ENCODE peak calls at places on chromosomes 5 and 9, in seven cellular contexts. One of them, this sample, is unnamed.

GRCh38 chr5:1268666-1269065 is 26.2 kb downstream of the TERT start:
- DNase-seq in suprapubic skin: no peak
- DNase-seq in WERI-Rb-1: no peak
- DNase-seq in lung: no peak
- DNase-seq in GM23248: no peak
- DNase-seq in neuronal stem cell: no peak
- DNase-seq in iPS DF 6.9: no peak
- DNase-seq in this sample: no peak

GRCh38 chr5:74550927-74551326 is 89.6 kb downstream of the ENC1 start:
- DNase-seq in suprapubic skin: no peak
- DNase-seq in WERI-Rb-1: no peak
- DNase-seq in lung: no peak
- DNase-seq in GM23248: no peak
- DNase-seq in neuronal stem cell: no peak
- DNase-seq in iPS DF 6.9: no peak
- DNase-seq in this sample: no peak

GRCh38 chr5:172504736-172505402 is 50.5 kb upstream of the SH3PXD2B start:
- DNase-seq in suprapubic skin: peak; percentile 65
- DNase-seq in WERI-Rb-1: peak; percentile 3
- DNase-seq in lung: peak; percentile 28
- DNase-seq in GM23248: no peak
- DNase-seq in neuronal stem cell: no peak
- DNase-seq in iPS DF 6.9: no peak
- DNase-seq in this sample: no peak

GRCh38 chr5:61303348-61303747 is 28.7 kb upstream of the ZSWIM6 start:
- DNase-seq in suprapubic skin: no peak
- DNase-seq in WERI-Rb-1: no peak
- DNase-seq in lung: no peak
- DNase-seq in GM23248: no peak
- DNase-seq in neuronal stem cell: no peak
- DNase-seq in iPS DF 6.9: no peak
- DNase-seq in this sample: no peak

GRCh38 chr9:8074645-8075044 is 275.1 kb upstream of the DMAC1 start:
- DNase-seq in suprapubic skin: no peak
- DNase-seq in WERI-Rb-1: no peak
- DNase-seq in lung: no peak
- DNase-seq in GM23248: no peak
- DNase-seq in neuronal stem cell: no peak
- DNase-seq in iPS DF 6.9: no peak
- DNase-seq in this sample: no peak

GRCh38 chr9:21153688-21154608 is 12.3 kb upstream of the IFNW1 start:
- DNase-seq in suprapubic skin: no peak
- DNase-seq in WERI-Rb-1: peak; percentile 7
- DNase-seq in lung: no peak
- DNase-seq in GM23248: peak; percentile 39
- DNase-seq in neuronal stem cell: peak; percentile 12
- DNase-seq in iPS DF 6.9: peak; percentile 27
- DNase-seq in this sample: no peak

GRCh38 chr9:84397822-84398221 is 57.3 kb upstream of the SLC28A3 start:
- DNase-seq in suprapubic skin: no peak
- DNase-seq in WERI-Rb-1: no peak
- DNase-seq in lung: no peak
- DNase-seq in GM23248: peak; percentile 85
- DNase-seq in neuronal stem cell: no peak
- DNase-seq in iPS DF 6.9: no peak
- DNase-seq in this sample: no peak

GRCh38 chr5:54013556-54014157 is 296.7 kb downstream of the ARL15 start:
- DNase-seq in suprapubic skin: no peak
- DNase-seq in WERI-Rb-1: no peak
- DNase-seq in lung: no peak
- DNase-seq in GM23248: peak; percentile 95
- DNase-seq in neuronal stem cell: no peak
- DNase-seq in iPS DF 6.9: no peak
- DNase-seq in this sample: no peak

GRCh38 chr5:107671742-107672211 is 1.0 kb upstream of the EFNA5 start:
- DNase-seq in suprapubic skin: no peak
- DNase-seq in WERI-Rb-1: peak; percentile 32
- DNase-seq in lung: no peak
- DNase-seq in GM23248: peak; percentile 61
- DNase-seq in neuronal stem cell: peak; percentile 78
- DNase-seq in iPS DF 6.9: no peak
- DNase-seq in this sample: no peak

GRCh38 chr5:122611401-122611800 is 163.5 kb upstream of the SNX2 start:
- DNase-seq in suprapubic skin: no peak
- DNase-seq in WERI-Rb-1: no peak
- DNase-seq in lung: no peak
- DNase-seq in GM23248: no peak
- DNase-seq in neuronal stem cell: no peak
- DNase-seq in iPS DF 6.9: no peak
- DNase-seq in this sample: no peak

GRCh38 chr9:127122176-127123151 is at the start of gene ANGPTL2:
- DNase-seq in suprapubic skin: peak; percentile 91
- DNase-seq in WERI-Rb-1: peak; percentile 82
- DNase-seq in lung: peak; percentile 69
- DNase-seq in GM23248: peak; percentile 95
- DNase-seq in neuronal stem cell: peak; percentile 91
- DNase-seq in iPS DF 6.9: peak; percentile 78
- DNase-seq in this sample: peak; percentile 98

GRCh38 chr9:9504869-9505268 is 1107.9 kb downstream of the PTPRD start:
- DNase-seq in suprapubic skin: no peak
- DNase-seq in WERI-Rb-1: no peak
- DNase-seq in lung: no peak
- DNase-seq in GM23248: no peak
- DNase-seq in neuronal stem cell: no peak
- DNase-seq in iPS DF 6.9: no peak
- DNase-seq in this sample: no peak

GRCh38 chr5:122093415-122093814 is 15.4 kb upstream of the LOX start:
- DNase-seq in suprapubic skin: no peak
- DNase-seq in WERI-Rb-1: no peak
- DNase-seq in lung: no peak
- DNase-seq in GM23248: peak; percentile 94
- DNase-seq in neuronal stem cell: no peak
- DNase-seq in iPS DF 6.9: no peak
- DNase-seq in this sample: no peak

GRCh38 chr9:127522727-127523126 is 71.4 kb downstream of the LRSAM1 start:
- DNase-seq in suprapubic skin: no peak
- DNase-seq in WERI-Rb-1: no peak
- DNase-seq in lung: no peak
- DNase-seq in GM23248: peak; percentile 59
- DNase-seq in neuronal stem cell: no peak
- DNase-seq in iPS DF 6.9: no peak
- DNase-seq in this sample: no peak

GRCh38 chr9:88028338-88028737 is 54.0 kb upstream of the CDK20 start:
- DNase-seq in suprapubic skin: no peak
- DNase-seq in WERI-Rb-1: no peak
- DNase-seq in lung: no peak
- DNase-seq in GM23248: no peak
- DNase-seq in neuronal stem cell: no peak
- DNase-seq in iPS DF 6.9: no peak
- DNase-seq in this sample: no peak
- H3K27ac ChIP-seq in suprapubic skin: no peak overlapping the region
- H3K27ac ChIP-seq in WERI-Rb-1: no peak overlapping the region
- H3K27ac ChIP-seq in lung: no peak overlapping the region
- H3K27ac ChIP-seq in GM23248: no peak overlapping the region
- H3K27ac ChIP-seq in neuronal stem cell: no peak overlapping the region
- H3K27ac ChIP-seq in iPS DF 6.9: no peak overlapping the region
- H3K27ac ChIP-seq in this sample: no peak overlapping the region

DNA sequence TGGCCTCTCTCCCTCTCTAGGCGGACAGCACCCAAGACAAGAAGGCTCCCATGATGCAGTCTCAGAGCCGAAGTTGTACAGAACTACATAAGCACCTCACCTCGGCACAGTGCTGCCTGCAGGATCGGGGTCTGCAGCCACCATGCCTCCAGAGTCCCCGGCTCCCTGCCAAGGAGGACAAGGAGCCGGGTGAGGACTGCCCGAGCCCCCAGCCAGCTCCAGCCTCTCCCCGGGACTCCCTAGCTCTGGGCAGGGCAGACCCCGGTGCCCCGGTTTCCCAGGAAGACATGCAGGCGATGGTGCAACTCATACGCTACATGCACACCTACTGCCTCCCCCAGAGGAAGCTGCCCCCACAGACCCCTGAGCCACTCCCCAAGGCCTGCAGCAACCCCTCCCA is 102.5 kb downstream of the PPARGC1B start:
- DNase-seq in suprapubic skin: no peak
- DNase-seq in WERI-Rb-1: no peak
- DNase-seq in lung: no peak
- DNase-seq in GM23248: no peak
- DNase-seq in neuronal stem cell: no peak
- DNase-seq in iPS DF 6.9: no peak
- DNase-seq in this sample: no peak
- H3K27ac ChIP-seq in suprapubic skin: no peak overlapping the region
- H3K27ac ChIP-seq in WERI-Rb-1: no peak overlapping the region
- H3K27ac ChIP-seq in lung: no peak overlapping the region
- H3K27ac ChIP-seq in GM23248: no peak overlapping the region
- H3K27ac ChIP-seq in neuronal stem cell: no peak overlapping the region
- H3K27ac ChIP-seq in iPS DF 6.9: no peak overlapping the region
- H3K27ac ChIP-seq in this sample: no peak overlapping the region

GRCh38 chr9:14346301-14346721 is 32.4 kb upstream of the NFIB start:
- DNase-seq in suprapubic skin: no peak
- DNase-seq in WERI-Rb-1: no peak
- DNase-seq in lung: no peak
- DNase-seq in GM23248: no peak
- DNase-seq in neuronal stem cell: no peak
- DNase-seq in iPS DF 6.9: no peak
- DNase-seq in this sample: no peak

GRCh38 chr9:14348241-14349140 is 34.5 kb upstream of the NFIB start:
- DNase-seq in suprapubic skin: no peak
- DNase-seq in WERI-Rb-1: no peak
- DNase-seq in lung: no peak
- DNase-seq in GM23248: peak; percentile 54
- DNase-seq in neuronal stem cell: peak; percentile 48
- DNase-seq in iPS DF 6.9: no peak
- DNase-seq in this sample: no peak

GRCh38 chr9:14349141-14349817 is 35.3 kb upstream of the NFIB start:
- DNase-seq in suprapubic skin: no peak
- DNase-seq in WERI-Rb-1: no peak
- DNase-seq in lung: no peak
- DNase-seq in GM23248: no peak
- DNase-seq in neuronal stem cell: peak; percentile 42
- DNase-seq in iPS DF 6.9: no peak
- DNase-seq in this sample: no peak

GRCh38 chr9:14346826-14347407 is 33.0 kb upstream of the NFIB start:
- DNase-seq in suprapubic skin: no peak
- DNase-seq in WERI-Rb-1: no peak
- DNase-seq in lung: no peak
- DNase-seq in GM23248: no peak
- DNase-seq in neuronal stem cell: no peak
- DNase-seq in iPS DF 6.9: no peak
- DNase-seq in this sample: no peak

DNA sequence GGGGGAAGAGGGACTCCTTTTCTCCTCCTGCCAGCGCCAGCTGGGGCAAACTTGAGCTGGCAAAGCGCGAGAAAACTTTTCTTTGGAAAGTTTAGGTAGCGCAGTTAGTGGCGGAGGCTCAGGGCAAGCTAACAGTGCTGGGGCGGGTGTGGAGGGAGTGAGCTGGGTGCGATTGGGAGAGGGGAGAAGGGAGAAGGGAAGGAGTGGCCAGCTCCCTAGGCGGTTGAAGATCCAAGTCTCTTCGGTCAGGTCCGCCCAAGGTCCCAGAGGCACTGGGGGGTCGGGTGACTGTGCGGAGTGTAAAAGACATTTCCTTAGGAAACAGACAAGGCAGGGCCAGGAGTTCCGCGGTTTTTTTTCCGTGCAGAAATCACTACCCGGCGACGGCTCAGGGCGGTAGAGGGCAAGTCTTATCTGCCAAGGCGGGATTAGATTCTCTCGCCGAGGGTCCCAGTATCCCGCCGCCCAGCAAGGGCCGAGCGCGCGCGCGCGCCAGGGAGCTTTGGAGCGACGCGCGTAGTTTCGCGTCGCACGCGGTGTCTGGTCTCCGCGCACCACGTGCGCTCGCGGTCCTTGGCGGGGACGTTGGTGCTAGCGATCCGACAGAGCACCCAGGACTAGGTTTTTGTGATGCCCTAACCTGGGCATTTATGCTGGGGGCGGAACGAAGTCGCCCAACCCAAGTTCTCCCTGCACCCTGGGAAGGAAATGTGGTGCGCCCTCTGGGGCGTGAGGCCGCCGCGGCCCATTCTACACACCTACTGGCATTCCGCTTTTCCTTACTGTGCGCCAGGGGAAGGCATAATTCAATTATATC is 33.7 kb upstream of the NFIB start:
- DNase-seq in suprapubic skin: no peak
- DNase-seq in WERI-Rb-1: no peak
- DNase-seq in lung: no peak
- DNase-seq in GM23248: peak; percentile 49
- DNase-seq in neuronal stem cell: no peak
- DNase-seq in iPS DF 6.9: no peak
- DNase-seq in this sample: no peak
- H3K27ac ChIP-seq in suprapubic skin: peak overlapping the region; percentile 88
- H3K27ac ChIP-seq in WERI-Rb-1: no peak overlapping the region
- H3K27ac ChIP-seq in lung: peak overlapping the region; percentile 87
- H3K27ac ChIP-seq in GM23248: no peak overlapping the region
- H3K27ac ChIP-seq in neuronal stem cell: no peak overlapping the region
- H3K27ac ChIP-seq in iPS DF 6.9: no peak overlapping the region
- H3K27ac ChIP-seq in this sample: peak overlapping the region; percentile 59

GRCh38 chr5:156647034-156647451 is 203.1 kb upstream of the PPP1R2B start:
- DNase-seq in suprapubic skin: no peak
- DNase-seq in WERI-Rb-1: no peak
- DNase-seq in lung: no peak
- DNase-seq in GM23248: no peak
- DNase-seq in neuronal stem cell: peak; percentile 35
- DNase-seq in iPS DF 6.9: no peak
- DNase-seq in this sample: no peak

GRCh38 chr5:156640751-156641241 is 209.3 kb upstream of the PPP1R2B start:
- DNase-seq in suprapubic skin: no peak
- DNase-seq in WERI-Rb-1: no peak
- DNase-seq in lung: no peak
- DNase-seq in GM23248: peak; percentile 85
- DNase-seq in neuronal stem cell: no peak
- DNase-seq in iPS DF 6.9: no peak
- DNase-seq in this sample: no peak

GRCh38 chr5:156641690-156642089 is 208.4 kb upstream of the PPP1R2B start:
- DNase-seq in suprapubic skin: no peak
- DNase-seq in WERI-Rb-1: no peak
- DNase-seq in lung: no peak
- DNase-seq in GM23248: peak; percentile 62
- DNase-seq in neuronal stem cell: no peak
- DNase-seq in iPS DF 6.9: no peak
- DNase-seq in this sample: no peak
- H3K27ac ChIP-seq in suprapubic skin: no peak overlapping the region
- H3K27ac ChIP-seq in WERI-Rb-1: no peak overlapping the region
- H3K27ac ChIP-seq in lung: no peak overlapping the region
- H3K27ac ChIP-seq in GM23248: peak overlapping the region; percentile 79
- H3K27ac ChIP-seq in neuronal stem cell: no peak overlapping the region
- H3K27ac ChIP-seq in iPS DF 6.9: no peak overlapping the region
- H3K27ac ChIP-seq in this sample: no peak overlapping the region

GRCh38 chr9:120580591-120580896 is 577 bp upstream of the CDK5RAP2 start:
- DNase-seq in suprapubic skin: no peak
- DNase-seq in WERI-Rb-1: no peak
- DNase-seq in lung: no peak
- DNase-seq in GM23248: no peak
- DNase-seq in neuronal stem cell: no peak
- DNase-seq in iPS DF 6.9: no peak
- DNase-seq in this sample: no peak
- H3K27ac ChIP-seq in suprapubic skin: peak overlapping the region; percentile 14
- H3K27ac ChIP-seq in WERI-Rb-1: peak overlapping the region; percentile 89
- H3K27ac ChIP-seq in lung: no peak overlapping the region
- H3K27ac ChIP-seq in GM23248: peak overlapping the region; percentile 36
- H3K27ac ChIP-seq in neuronal stem cell: no peak overlapping the region
- H3K27ac ChIP-seq in iPS DF 6.9: no peak overlapping the region
- H3K27ac ChIP-seq in this sample: peak overlapping the region; percentile 81

This sample was measured in vagina.